ENCODE peak calls at places on chromosomes 2 and 18, in four cellular contexts. H, R, X and Q are unnamed samples.

GRCh38 chr2:181106789-181107418 is 126.5 kb downstream of the UBE2E3 start:
- DNase-seq in H (no peak), R (peak), X (peak), Q (no peak)

GRCh38 chr2:232421189-232421785 is 14.6 kb downstream of the ALPG start:
- DNase-seq in H (no peak), R (no peak), X (no peak), Q (no peak)

GRCh38 chr2:181106229-181106628 is 125.8 kb downstream of the UBE2E3 start:
- DNase-seq in H (no peak), R (peak), X (no peak), Q (no peak)

GRCh38 chr2:1807167-1807566 is 62.9 kb upstream of the PXDN start:
- DNase-seq in H (no peak), R (no peak), X (no peak), Q (no peak)

GRCh38 chr2:196233808-196234501 is 62.6 kb upstream of the STK17B start:
- DNase-seq in H (no peak), R (no peak), X (peak), Q (no peak)

GRCh38 chr2:233290446-233290845 is 17.2 kb upstream of the SAG start:
- DNase-seq in H (no peak), R (no peak), X (no peak), Q (no peak)

GRCh38 chr2:230738391-230738811 is 25.8 kb downstream of the CAB39 start:
- DNase-seq in H (no peak), R (no peak), X (no peak), Q (no peak)

GRCh38 chr2:85797263-85797660 is 43.5 kb downstream of the ATOH8 start:
- DNase-seq in H (no peak), R (no peak), X (no peak), Q (no peak)

GRCh38 chr18:56257215-56257614 is 381.2 kb downstream of the TXNL1 start:
- DNase-seq in H (no peak), R (peak), X (no peak), Q (no peak)

GRCh38 chr2:60958800-60959199 is 58.7 kb upstream of the PEX13 start:
- DNase-seq in H (no peak), R (peak), X (no peak), Q (no peak)

GRCh38 chr2:119136093-119136492 is 22.5 kb downstream of the C1QL2 start:
- DNase-seq in H (no peak), R (no peak), X (no peak), Q (no peak)

GRCh38 chr2:120133572-120134244 is 89.5 kb downstream of the TMEM185B start:
- DNase-seq in H (no peak), R (no peak), X (no peak), Q (no peak)

GRCh38 chr18:57833441-57834101 is 30.5 kb upstream of the ATP8B1 start:
- DNase-seq in H (peak), R (no peak), X (peak), Q (no peak)

GRCh38 chr2:8296340-8296739 is 385.5 kb upstream of the ID2 start:
- DNase-seq in H (no peak), R (no peak), X (no peak), Q (no peak)

GRCh38 chr2:127313359-127313758 is 19.4 kb upstream of the ERCC3 start:
- DNase-seq in H (no peak), R (no peak), X (peak), Q (no peak)

GRCh38 chr18:71707400-71707799 is 836.7 kb downstream of the CBLN2 start:
- DNase-seq in H (no peak), R (no peak), X (no peak), Q (no peak)

GRCh38 chr2:44450806-44451205 is 89.1 kb downstream of the CAMKMT start:
- DNase-seq in H (no peak), R (peak), X (no peak), Q (no peak)

GRCh38 chr2:223460774-223461211 is 141.4 kb downstream of the SCG2 start:
- DNase-seq in H (no peak), R (peak), X (no peak), Q (no peak)

GRCh38 chr2:46413631-46414030 is 65.7 kb upstream of the TMEM247 start:
- DNase-seq in H (no peak), R (no peak), X (no peak), Q (no peak)

GRCh38 chr2:195322324-195322723 is 334.7 kb upstream of the SLC39A10 start:
- DNase-seq in H (no peak), R (peak), X (no peak), Q (no peak)

GRCh38 chr2:88442501-88442900 is 10.0 kb downstream of the FOXI3 start:
- DNase-seq in H (no peak), R (no peak), X (no peak), Q (no peak)

GRCh38 chr2:160207804-160208661 is 8.0 kb upstream of the ITGB6 start:
- DNase-seq in H (peak), R (peak), X (no peak), Q (no peak)

GRCh38 chr2:98608962-98609604 is 694 bp downstream of the UNC50 start:
- DNase-seq in H (peak), R (peak), X (no peak), Q (peak)

GRCh38 chr2:161136194-161136593 is 24.0 kb upstream of the TANK start:
- DNase-seq in H (no peak), R (no peak), X (no peak), Q (no peak)

GRCh38 chr2:174771631-174772491 is 7.6 kb upstream of the CHRNA1 start:
- DNase-seq in H (peak), R (peak), X (peak), Q (no peak)

GRCh38 chr2:445896-446295 is 158.0 kb upstream of the ALKAL2 start:
- DNase-seq in H (no peak), R (no peak), X (no peak), Q (no peak)

GRCh38 chr2:160282063-160282580 is 82.0 kb upstream of the ITGB6 start:
- DNase-seq in H (no peak), R (no peak), X (no peak), Q (no peak)

GRCh38 chr2:11099122-11100065 is 55.9 kb upstream of the SLC66A3 start:
- DNase-seq in H (no peak), R (no peak), X (no peak), Q (no peak)

GRCh38 chr2:43041661-43042360 is 184.6 kb downstream of the ZFP36L2 start:
- DNase-seq in H (peak), R (peak), X (no peak), Q (no peak)

GRCh38 chr2:156659694-156660093 is 223.5 kb downstream of the GPD2 start:
- DNase-seq in H (no peak), R (no peak), X (no peak), Q (no peak)

GRCh38 chr2:50433635-50434034 is 598.3 kb downstream of the NRXN1 start:
- DNase-seq in H (no peak), R (no peak), X (no peak), Q (no peak)